ENCODE peak calls at places on chromosomes 6 and 20, in eight cellular contexts. E is aorta; T is uterus; M is CD8-positive, alpha-beta memory T cell; I is CD4-positive, alpha-beta memory T cell; P is MM.1S; S is adrenal gland; W is stomach. J is an unnamed sample. For H3K9me3, the result is how much of the 10 kb centered on the place peaks cover.

GRCh38 chr6:123587838-123588545 is 48.8 kb downstream of the TRDN start:
- DNase-seq in T (no peak), S (no peak), W (no peak), I (no peak), P (no peak), M (no peak), E (no peak), J (no peak)

GRCh38 chr6:75852721-75853120 is 103.7 kb downstream of the MYO6 start:
- DNase-seq in E (no peak), I (no peak), P (peak), W (no peak), M (no peak), T (no peak), S (no peak), J (no peak)

GRCh38 chr6:88168362-88168761 is 2.2 kb upstream of the CNR1 start:
- DNase-seq in P (no peak), E (no peak), S (no peak), T (no peak), I (no peak), M (no peak), W (no peak), J (no peak)

GRCh38 chr6:2749972-2750600 is 636 bp downstream of the MYLK4 start:
- DNase-seq in S (peak), M (peak), P (peak), I (peak), W (peak), E (peak), T (peak), J (peak)

GRCh38 chr20:3687655-3688054 is 5.8 kb upstream of the ADAM33 start:
- DNase-seq in W (no peak), M (no peak), P (no peak), S (no peak), I (no peak), T (peak), E (no peak), J (no peak)

GRCh38 chr20:62819494-62820174 is 2.8 kb downstream of the COL9A3 start:
- DNase-seq in T (no peak), S (peak), E (no peak), P (no peak), I (no peak), W (no peak), M (no peak), J (no peak)

GRCh38 chr6:111804627-111805235 is 68.5 kb downstream of the FYN start:
- DNase-seq in I (peak), T (peak), W (peak), S (no peak), M (peak), P (peak), E (no peak), J (peak)

GRCh38 chr6:31441368-31442267 is 38.2 kb downstream of the MICA start:
- DNase-seq in T (peak), M (peak), E (peak), W (peak), P (peak), S (peak), I (peak), J (peak)

GRCh38 chr6:136719280-136720044 is 72.8 kb downstream of the MAP3K5 start:
- DNase-seq in M (no peak), E (no peak), S (no peak), W (no peak), P (peak), I (no peak), T (no peak), J (no peak)

GRCh38 chr20:39067526-39068216 is 105.5 kb downstream of the DHX35 start:
- DNase-seq in W (no peak), S (no peak), T (no peak), E (no peak), I (no peak), P (no peak), M (no peak), J (no peak)

GRCh38 chr6:3109755-3110154 is 8.8 kb upstream of the BPHL start:
- DNase-seq in M (no peak), P (no peak), T (no peak), E (no peak), I (no peak), W (no peak), S (no peak), J (no peak)

GRCh38 chr6:28252507-28252975 is 472 bp upstream of the ZKSCAN4 start:
- DNase-seq in W (no peak), S (no peak), E (no peak), I (no peak), P (no peak), T (no peak), M (peak), J (no peak)

GRCh38 chr6:107435798-107436197 is 23.6 kb downstream of the PDSS2 start:
- DNase-seq in S (no peak), T (no peak), M (no peak), I (no peak), P (no peak), W (no peak), E (no peak), J (no peak)

GRCh38 chr20:32982617-32983458 is 21.4 kb downstream of the SUN5 start:
- DNase-seq in M (no peak), S (no peak), E (peak), W (peak), I (no peak), T (no peak), P (no peak), J (no peak)

GRCh38 chr20:20353574-20353973 is 14.3 kb upstream of the INSM1 start:
- DNase-seq in W (no peak), I (no peak), P (no peak), E (no peak), S (no peak), T (no peak), M (no peak), J (no peak)

GRCh38 chr20:11041396-11041795 is 367.6 kb upstream of the JAG1 start:
- DNase-seq in P (no peak), T (no peak), M (no peak), S (no peak), I (no peak), E (no peak), W (no peak), J (no peak)

GRCh38 chr20:53195882-53196610 is 223.9 kb downstream of the TSHZ2 start:
- DNase-seq in S (no peak), I (no peak), E (no peak), T (no peak), M (no peak), P (no peak), W (no peak), J (no peak)

GRCh38 chr20:7159903-7160302 is 392.4 kb downstream of the BMP2 start:
- DNase-seq in M (no peak), E (no peak), P (no peak), W (no peak), S (no peak), I (no peak), T (no peak), J (no peak)

GRCh38 chr6:160154471-160154870 is 32.9 kb downstream of the SLC22A1 start:
- DNase-seq in S (no peak), P (no peak), T (no peak), W (no peak), M (no peak), I (no peak), E (no peak), J (no peak)

GRCh38 chr6:149843051-149843633 is 21.0 kb downstream of the LRP11 start:
- DNase-seq in T (no peak), E (no peak), M (no peak), P (no peak), S (peak), W (no peak), I (no peak), J (no peak)

GRCh38 chr6:7313505-7314165 is 636 bp upstream of the SSR1 start:
- DNase-seq in M (no peak), I (no peak), E (no peak), T (peak), P (no peak), W (no peak), S (no peak), J (no peak)

GRCh38 chr6:45105170-45105820 is 222.8 kb upstream of the RUNX2 start:
- DNase-seq in I (no peak), T (no peak), S (no peak), W (no peak), M (no peak), E (no peak), P (no peak), J (no peak)

GRCh38 chr20:62929051-62929538 is 2.8 kb upstream of the DIDO1 start:
- DNase-seq in M (peak), S (peak), T (peak), E (peak), I (peak), W (peak), P (no peak), J (peak)

GRCh38 chr6:143408151-143408786 is 42.2 kb downstream of the ADAT2 start:
- DNase-seq in P (no peak), W (no peak), I (no peak), E (no peak), S (no peak), T (no peak), M (no peak), J (no peak)

GRCh38 chr6:3247255-3248146 is 11.2 kb upstream of the PSMG4 start:
- DNase-seq in T (peak), E (peak), P (no peak), M (no peak), S (peak), I (no peak), W (peak), J (no peak)

GRCh38 chr20:37356961-37357371 is 11.0 kb downstream of the SRC start:
- DNase-seq in I (no peak), W (no peak), T (no peak), E (peak), S (peak), P (no peak), M (no peak), J (no peak)

GRCh38 chr6:31723245-31723979 is at the start of gene MPIG6B:
- DNase-seq in W (no peak), S (no peak), T (no peak), M (no peak), E (no peak), I (no peak), P (no peak), J (no peak)

GRCh38 chr6:27687154-27688013 is 214.5 kb upstream of the ZNF184 start:
- DNase-seq in E (peak), S (peak), M (peak), W (peak), I (peak), T (peak), P (peak), J (peak)

GRCh38 chr6:95581073-95581472 is 3.7 kb downstream of the MANEA start:
- DNase-seq in W (no peak), M (no peak), T (no peak), P (no peak), E (no peak), S (no peak), I (no peak), J (no peak)

DNA sequence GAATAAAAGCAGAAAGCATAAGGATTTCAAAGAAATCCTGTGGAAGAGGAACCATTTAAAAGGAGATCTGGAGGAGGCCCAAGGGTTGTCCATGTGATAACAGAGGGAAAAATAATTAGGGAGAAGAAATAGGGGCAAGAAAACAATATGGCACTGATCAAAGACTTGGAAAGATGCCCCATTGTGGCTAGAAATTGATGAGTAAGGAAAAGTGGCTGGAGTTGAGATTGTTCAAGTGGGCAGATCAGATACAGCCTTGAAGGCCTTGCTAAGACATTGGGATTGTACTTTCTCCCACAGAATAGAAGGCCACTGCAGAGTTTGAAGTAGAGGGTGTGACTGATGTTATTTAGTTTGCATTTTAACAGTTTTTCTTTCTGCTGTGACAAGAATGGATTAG is 213.3 kb downstream of the CBLN4 start:
- DNase-seq in M (no peak), T (no peak), S (no peak), E (no peak), P (no peak), W (no peak), I (no peak), J (no peak)
- H3K9me3 ChIP-seq in M (under half), T (under half), S (under half), E (under half), P (under half), W (under half), I (under half), J (under half)

GRCh38 chr20:60022849-60023248 is 64.6 kb downstream of the CDH26 start:
- DNase-seq in W (no peak), P (no peak), T (no peak), S (no peak), M (no peak), I (no peak), E (no peak), J (no peak)
- H3K9me3 ChIP-seq in W (under half), P (under half), T (under half), S (under half), M (under half), I (under half), E (under half), J (under half)

DNA sequence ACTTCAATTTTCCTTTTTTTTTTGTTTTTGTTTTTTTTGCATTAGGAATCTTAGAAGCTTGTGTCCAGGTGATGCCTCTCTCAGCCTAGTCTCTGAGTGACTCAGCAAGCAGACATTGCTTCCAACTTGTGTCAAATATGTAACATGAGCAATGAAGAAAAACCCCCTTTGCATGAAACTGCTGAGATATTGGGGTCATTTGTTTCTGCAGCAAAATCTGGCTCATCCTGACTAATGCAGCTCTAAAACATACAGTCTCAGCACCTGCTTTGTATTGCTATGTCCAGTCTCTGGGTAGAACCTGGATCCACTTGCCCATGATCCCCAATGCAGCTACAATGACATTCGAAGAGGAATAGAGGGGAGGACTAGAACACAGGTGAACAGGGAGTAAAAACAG is 55.7 kb upstream of the LRFN2 start:
- DNase-seq in M (no peak), W (no peak), T (no peak), P (no peak), E (no peak), S (no peak), I (no peak), J (no peak)
- H3K9me3 ChIP-seq in M (under half), W (under half), T (under half), P (under half), E (under half), S (under half), I (under half), J (under half)

DNA sequence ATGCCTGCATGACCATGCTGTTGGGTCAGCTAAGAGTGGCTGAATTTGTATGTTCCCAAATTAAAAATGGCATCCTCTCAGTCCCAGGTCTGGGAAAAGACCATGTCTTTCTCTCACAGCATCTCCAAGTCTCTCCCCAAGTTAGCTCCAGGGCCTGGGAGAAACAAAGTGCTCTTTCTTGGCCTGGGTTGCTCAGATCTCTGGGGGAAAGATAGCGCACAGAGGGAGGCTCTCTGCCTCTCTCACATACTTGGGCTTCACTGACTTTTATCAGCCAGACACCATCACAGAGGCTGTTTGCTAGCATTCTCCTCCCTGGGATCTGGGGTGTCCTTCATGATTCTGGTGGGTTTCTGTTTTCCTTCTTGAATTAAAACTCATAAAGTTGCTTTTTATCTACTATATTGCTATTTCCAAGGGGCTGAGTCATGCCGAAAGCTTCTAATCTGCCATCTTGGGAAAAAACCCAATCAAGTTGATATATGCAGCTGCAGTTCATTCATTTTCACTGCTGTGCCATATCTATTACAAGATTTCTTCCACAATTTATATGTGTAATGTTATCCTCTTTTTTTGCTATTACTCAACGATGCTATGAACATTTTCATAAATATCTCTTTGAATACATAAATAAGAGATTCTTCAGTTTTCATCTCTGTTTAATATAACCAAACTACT is 190.2 kb downstream of the MOXD1 start:
- DNase-seq in E (no peak), T (no peak), I (no peak), P (no peak), M (no peak), S (no peak), W (no peak), J (no peak)
- H3K9me3 ChIP-seq in E (under half), T (under half), I (under half), P (under half), M (under half), S (under half), W (under half), J (under half)

DNA sequence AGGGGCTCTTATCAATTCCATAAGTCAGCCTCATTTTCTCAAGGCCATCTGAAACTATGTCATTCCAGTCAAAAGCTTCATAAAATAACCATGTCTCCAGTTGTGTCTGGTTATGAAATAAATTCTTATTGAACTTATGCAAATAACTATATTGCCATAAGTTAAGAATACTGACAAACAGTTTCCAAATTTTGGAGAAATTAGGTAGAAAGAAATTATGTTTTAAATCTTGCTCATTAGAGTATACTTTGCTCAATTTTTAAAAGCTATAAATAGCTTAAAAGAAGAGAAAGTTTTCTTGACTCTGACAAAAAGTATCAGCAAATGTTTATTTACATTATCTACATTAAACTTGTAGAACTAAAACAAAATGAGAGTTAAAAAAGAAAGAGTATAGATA is 63.0 kb upstream of the MRAP2 start:
- DNase-seq in E (no peak), M (no peak), P (no peak), W (no peak), T (no peak), I (no peak), S (no peak), J (no peak)
- H3K9me3 ChIP-seq in E (under half), M (under half), P (under half), W (under half), T (under half), I (under half), S (under half), J (under half)

GRCh38 chr20:61230-61629 is 26.2 kb upstream of the DEFB125 start:
- DNase-seq in S (no peak), E (no peak), T (no peak), P (no peak), W (no peak), I (no peak), M (no peak), J (no peak)

GRCh38 chr20:61757-62156 is 25.7 kb upstream of the DEFB125 start:
- DNase-seq in S (no peak), W (no peak), T (no peak), P (no peak), E (no peak), M (no peak), I (no peak), J (no peak)

GRCh38 chr20:60035-60918 is 27.2 kb upstream of the DEFB125 start:
- DNase-seq in E (no peak), T (no peak), M (no peak), W (no peak), I (no peak), P (no peak), S (no peak), J (no peak)

GRCh38 chr20:64026-64603 is 23.4 kb upstream of the DEFB125 start:
- DNase-seq in W (no peak), S (no peak), P (no peak), T (no peak), E (no peak), I (no peak), M (no peak), J (no peak)

GRCh38 chr20:62487-62886 is 25.0 kb upstream of the DEFB125 start:
- DNase-seq in M (no peak), T (no peak), E (no peak), W (no peak), S (no peak), P (no peak), I (no peak), J (no peak)
- H3K9me3 ChIP-seq in M (under half), T (under half), E (under half), W (under half), S (under half), P (under half), I (under half), J (under half)

GRCh38 chr20:60378620-60379019 is 420.4 kb downstream of the CDH26 start:
- DNase-seq in E (no peak), P (no peak), W (no peak), T (no peak), M (no peak), I (no peak), S (no peak), J (no peak)
- H3K9me3 ChIP-seq in E (under half), P (under half), W (under half), T (under half), M (under half), I (under half), S (under half), J (under half)

GRCh38 chr20:56195946-56196345 is 52.6 kb upstream of the MC3R start:
- DNase-seq in T (no peak), E (no peak), M (no peak), P (no peak), I (no peak), S (no peak), W (no peak), J (no peak)
- H3K9me3 ChIP-seq in T (under half), E (under half), M (under half), P (under half), I (under half), S (under half), W (under half), J (under half)

GRCh38 chr6:25956231-25956630 is 6.4 kb upstream of the TRIM38 start:
- DNase-seq in I (no peak), M (no peak), P (no peak), T (no peak), S (no peak), W (no peak), E (no peak), J (no peak)
- H3K9me3 ChIP-seq in I (under half), M (under half), P (under half), T (under half), S (under half), W (under half), E (under half), J (under half)